ENCODE peak calls at places on chromosomes 16 and 17, in nine cellular contexts. I, D, F, K, P, O, J, R and G are unnamed samples.
A peak's percentile ranks its signal among the peaks of the same experiment; 100 is the strongest.

GRCh38 chr17:65071861-65072260 is 15.3 kb upstream of the GNA13 start:
- DNase-seq in I (no peak), D (no peak), F (no peak), K (no peak), P (no peak), O (no peak), J (peak; percentile 77), R (no peak), G (no peak)

GRCh38 chr17:35460354-35460851 is 11.8 kb upstream of the SLFN13 start:
- DNase-seq in I (peak; percentile 58), D (peak; percentile 55), F (no peak), K (no peak), P (peak; percentile 87), O (peak; percentile 91), J (peak; percentile 9), R (peak; percentile 63), G (no peak)

GRCh38 chr16:15599303-15600070 is 43.5 kb downstream of the MARF1 start:
- DNase-seq in I (no peak), D (no peak), F (no peak), K (no peak), P (no peak), O (no peak), J (peak; percentile 19), R (no peak), G (no peak)

GRCh38 chr17:58052951-58053715 is 30.1 kb upstream of the DYNLL2 start:
- DNase-seq in I (no peak), D (no peak), F (no peak), K (no peak), P (peak; percentile 19), O (no peak), J (no peak), R (no peak), G (no peak)

GRCh38 chr17:62704381-62704971 is 77.0 kb downstream of the MRC2 start:
- DNase-seq in I (no peak), D (peak; percentile 65), F (no peak), K (no peak), P (peak; percentile 70), O (no peak), J (peak; percentile 68), R (no peak), G (no peak)

GRCh38 chr17:17496189-17497064 is at the start of gene RASD1:
- DNase-seq in I (peak; percentile 72), D (peak; percentile 96), F (peak; percentile 62), K (peak; percentile 92), P (peak; percentile 87), O (peak; percentile 90), J (peak; percentile 45), R (peak; percentile 32), G (no peak)

GRCh38 chr16:27756206-27756970 is 206.4 kb downstream of the KATNIP start:
- DNase-seq in I (no peak), D (no peak), F (no peak), K (no peak), P (no peak), O (no peak), J (no peak), R (no peak), G (no peak)

GRCh38 chr17:38559025-38559879 is 46.5 kb downstream of the SRCIN1 start:
- DNase-seq in I (peak; percentile 78), D (peak; percentile 87), F (peak; percentile 25), K (peak; percentile 94), P (peak; percentile 96), O (peak; percentile 89), J (peak; percentile 83), R (peak; percentile 92), G (peak; percentile 82)

GRCh38 chr17:69404398-69404797 is 10.1 kb upstream of the MAP2K6 start:
- DNase-seq in I (no peak), D (no peak), F (no peak), K (no peak), P (no peak), O (no peak), J (no peak), R (no peak), G (no peak)

GRCh38 chr16:2831203-2831602 is 1.1 kb downstream of the ZG16B start:
- DNase-seq in I (no peak), D (peak; percentile 42), F (no peak), K (no peak), P (no peak), O (no peak), J (no peak), R (no peak), G (no peak)

GRCh38 chr16:70646260-70647241 is at the start of gene IL34:
- DNase-seq in I (no peak), D (peak; percentile 93), F (peak; percentile 61), K (peak; percentile 93), P (no peak), O (no peak), J (no peak), R (no peak), G (no peak)

GRCh38 chr16:86505185-86505898 is 5.0 kb upstream of the FOXF1 start:
- DNase-seq in I (no peak), D (no peak), F (no peak), K (no peak), P (no peak), O (no peak), J (no peak), R (no peak), G (no peak)

GRCh38 chr17:80213651-80213975 is 6.5 kb downstream of the SGSH start:
- DNase-seq in I (no peak), D (no peak), F (no peak), K (no peak), P (no peak), O (no peak), J (no peak), R (no peak), G (no peak)

GRCh38 chr17:81382851-81383250 is 12.4 kb upstream of the BAHCC1 start:
- DNase-seq in I (no peak), D (peak; percentile 48), F (no peak), K (no peak), P (no peak), O (no peak), J (no peak), R (no peak), G (no peak)

GRCh38 chr16:53159781-53160436 is 105.1 kb downstream of the CHD9 start:
- DNase-seq in I (no peak), D (no peak), F (peak; percentile 25), K (peak; percentile 24), P (peak; percentile 68), O (peak; percentile 36), J (peak; percentile 57), R (no peak), G (peak; percentile 2)

GRCh38 chr17:1070411-1070810 is 73.5 kb downstream of the TIMM22 start:
- DNase-seq in I (no peak), D (peak; percentile 42), F (no peak), K (no peak), P (no peak), O (no peak), J (no peak), R (no peak), G (no peak)

GRCh38 chr16:3780570-3780969 is 63.2 kb upstream of the TRAP1 start:
- DNase-seq in I (no peak), D (no peak), F (no peak), K (no peak), P (no peak), O (no peak), J (peak; percentile 27), R (no peak), G (no peak)

GRCh38 chr17:67608691-67609090 is 109.0 kb upstream of the NOL11 start:
- DNase-seq in I (no peak), D (no peak), F (no peak), K (no peak), P (no peak), O (no peak), J (peak; percentile 69), R (no peak), G (no peak)

GRCh38 chr16:27369806-27370205 is 32.2 kb upstream of the IL21R start:
- DNase-seq in I (no peak), D (no peak), F (no peak), K (no peak), P (no peak), O (no peak), J (peak; percentile 41), R (no peak), G (no peak)

GRCh38 chr17:334974-335481 is 17.6 kb downstream of the RPH3AL start:
- DNase-seq in I (no peak), D (no peak), F (no peak), K (no peak), P (no peak), O (no peak), J (no peak), R (no peak), G (no peak)

GRCh38 chr16:69563605-69564580 is 1.9 kb upstream of the NFAT5 start:
- DNase-seq in I (peak; percentile 10), D (no peak), F (no peak), K (no peak), P (peak; percentile 61), O (peak; percentile 38), J (peak; percentile 29), R (no peak), G (no peak)

GRCh38 chr17:76139801-76140660 is 1.0 kb downstream of the FOXJ1 start:
- DNase-seq in I (peak; percentile 31), D (peak; percentile 51), F (no peak), K (no peak), P (peak; percentile 52), O (peak; percentile 76), J (no peak), R (no peak), G (no peak)

GRCh38 chr17:15122857-15123256 is 142.3 kb downstream of the PMP22 start:
- DNase-seq in I (no peak), D (no peak), F (peak; percentile 43), K (no peak), P (no peak), O (no peak), J (no peak), R (no peak), G (no peak)

GRCh38 chr16:17228048-17228707 is 242.6 kb downstream of the XYLT1 start:
- DNase-seq in I (no peak), D (no peak), F (no peak), K (no peak), P (peak; percentile 66), O (no peak), J (no peak), R (no peak), G (no peak)

GRCh38 chr17:41863074-41863843 is 2.0 kb downstream of the KLHL11 start:
- DNase-seq in I (no peak), D (no peak), F (no peak), K (no peak), P (no peak), O (no peak), J (no peak), R (no peak), G (no peak)

GRCh38 chr16:57165923-57166322 is 19.9 kb downstream of the PSME3IP1 start:
- DNase-seq in I (no peak), D (no peak), F (peak; percentile 63), K (no peak), P (no peak), O (no peak), J (no peak), R (no peak), G (no peak)

GRCh38 chr16:55012793-55013192 is 82.1 kb downstream of the IRX5 start:
- DNase-seq in I (no peak), D (no peak), F (no peak), K (no peak), P (no peak), O (no peak), J (no peak), R (no peak), G (no peak)

GRCh38 chr17:50514936-50515702 is 6.9 kb downstream of the MYCBPAP start:
- DNase-seq in I (no peak), D (no peak), F (peak; percentile 79), K (no peak), P (peak; percentile 36), O (no peak), J (peak; percentile 85), R (no peak), G (no peak)

GRCh38 chr16:69838417-69838990 is 76.4 kb downstream of the WWP2 start:
- DNase-seq in I (no peak), D (peak; percentile 58), F (no peak), K (no peak), P (no peak), O (no peak), J (no peak), R (no peak), G (no peak)

GRCh38 chr17:31431098-31431794 is 39.8 kb downstream of the RAB11FIP4 start:
- DNase-seq in I (no peak), D (no peak), F (no peak), K (no peak), P (no peak), O (no peak), J (no peak), R (no peak), G (no peak)

GRCh38 chr16:70250748-70251650 is 741 bp downstream of the EXOSC6 start:
- DNase-seq in I (peak; percentile 14), D (peak; percentile 63), F (no peak), K (peak; percentile 13), P (peak; percentile 61), O (no peak), J (peak; percentile 16), R (no peak), G (no peak)